ENCODE peak calls at places on chromosomes 3 and 15, in four cellular contexts. Q, Y, B and I are unnamed samples.
A peak's percentile ranks its signal among the peaks of the same experiment; 100 is the strongest.

GRCh38 chr15:33142708-33143107 is 51.8 kb downstream of the FMN1 start:
- DNase-seq in Q (no peak), Y (no peak), B (no peak), I (no peak)

GRCh38 chr3:16885948-16886683 is 1.4 kb downstream of the PLCL2 start:
- DNase-seq in Q (no peak), Y (no peak), B (no peak), I (no peak)

GRCh38 chr3:134463676-134464611 is 21.8 kb downstream of the ANAPC13 start:
- DNase-seq in Q (peak; percentile 99), Y (no peak), B (no peak), I (no peak)

GRCh38 chr3:115092220-115092791 is 54.8 kb downstream of the ZBTB20 start:
- DNase-seq in Q (peak; percentile 69), Y (peak; percentile 17), B (peak; percentile 26), I (peak; percentile 38)

GRCh38 chr15:74373056-74373650 is 5.7 kb upstream of the CYP11A1 start:
- DNase-seq in Q (no peak), Y (no peak), B (no peak), I (no peak)

GRCh38 chr3:132756108-132756650 is 34.0 kb upstream of the NPHP3 start:
- DNase-seq in Q (no peak), Y (peak; percentile 4), B (no peak), I (no peak)

GRCh38 chr3:124272611-124273151 is 280.8 kb upstream of the ROPN1 start:
- DNase-seq in Q (peak; percentile 13), Y (no peak), B (no peak), I (no peak)

GRCh38 chr15:61195116-61196002 is 33.7 kb downstream of the RORA start:
- DNase-seq in Q (peak; percentile 43), Y (peak; percentile 44), B (peak; percentile 7), I (peak; percentile 71)

GRCh38 chr3:186909078-186909853 is 21.1 kb upstream of the ST6GAL1 start:
- DNase-seq in Q (no peak), Y (peak; percentile 52), B (no peak), I (no peak)

GRCh38 chr3:157248590-157249425 is 88.9 kb upstream of the CCNL1 start:
- DNase-seq in Q (peak; percentile 94), Y (peak; percentile 20), B (no peak), I (peak; percentile 27)

GRCh38 chr15:49468440-49468839 is 45.4 kb downstream of the FGF7 start:
- DNase-seq in Q (peak; percentile 51), Y (no peak), B (no peak), I (no peak)

GRCh38 chr15:31323627-31324026 is 3.0 kb upstream of the KLF13 start:
- DNase-seq in Q (no peak), Y (no peak), B (no peak), I (no peak)

GRCh38 chr15:66702770-66703539 is 919 bp downstream of the SMAD6 start:
- DNase-seq in Q (no peak), Y (no peak), B (no peak), I (no peak)

GRCh38 chr3:140472621-140473020 is 205.2 kb upstream of the TRIM42 start:
- DNase-seq in Q (no peak), Y (no peak), B (no peak), I (no peak)

GRCh38 chr3:77815467-77815866 is 775.6 kb downstream of the ROBO2 start:
- DNase-seq in Q (no peak), Y (no peak), B (no peak), I (peak; percentile 4)

DNA sequence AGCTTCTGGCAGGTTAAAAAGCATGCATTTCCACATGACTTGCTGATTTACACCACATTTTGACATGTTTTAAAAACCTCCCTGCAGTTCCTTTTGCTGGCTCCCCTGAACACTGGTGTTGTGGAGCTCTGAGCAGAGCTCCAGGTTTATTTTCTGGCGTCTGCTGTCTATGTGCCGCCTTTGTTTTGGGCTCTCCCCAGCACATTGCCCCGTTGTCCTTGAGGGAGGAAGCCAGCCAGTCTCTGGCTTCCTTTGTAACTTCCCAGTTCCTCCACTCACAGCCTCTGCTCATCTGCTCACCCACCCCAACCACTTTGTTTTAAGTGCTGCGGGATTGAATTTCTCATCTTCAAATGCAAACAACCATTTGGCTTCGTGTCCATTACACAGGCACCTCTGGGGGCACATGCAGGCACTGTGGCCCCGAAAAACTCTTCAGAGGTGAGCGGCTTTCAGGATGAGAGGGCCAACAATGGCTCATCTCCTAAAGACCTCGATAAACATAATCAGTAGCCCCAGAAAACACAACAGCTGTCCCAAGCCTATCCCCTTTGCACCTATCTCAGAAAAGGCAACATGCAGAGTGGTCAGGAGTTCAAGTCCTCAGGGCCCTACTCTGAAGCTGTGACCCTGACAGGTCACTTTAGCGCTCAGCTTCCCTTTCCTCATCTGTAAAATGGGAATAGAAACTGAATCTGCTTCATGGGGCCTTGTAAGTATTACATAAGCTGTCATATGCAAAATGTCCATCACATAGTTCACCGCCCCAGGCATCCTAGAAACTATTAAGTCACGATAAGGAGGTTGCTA is 1.4 kb upstream of the MEF2A start:
- DNase-seq in Q (peak; percentile 13), Y (no peak), B (peak; percentile 50), I (no peak)
- TF ChIP-seq ELK1 in Q (no peak), Y (no peak), B (no peak), I (no peak)

GRCh38 chr3:56939759-56940323 is 120.6 kb upstream of the SPATA12 start:
- DNase-seq in Q (no peak), Y (peak; percentile 13), B (no peak), I (no peak)
- TF ChIP-seq ELK1 in Q (no peak), Y (no peak), B (no peak), I (no peak)

GRCh38 chr15:58114812-58115211 is 23.4 kb upstream of the AQP9 start:
- DNase-seq in Q (no peak), Y (no peak), B (no peak), I (no peak)

GRCh38 chr15:58114388-58114787 is 23.8 kb upstream of the AQP9 start:
- DNase-seq in Q (no peak), Y (no peak), B (no peak), I (no peak)

GRCh38 chr15:58109419-58109818 is 28.8 kb upstream of the AQP9 start:
- DNase-seq in Q (no peak), Y (no peak), B (no peak), I (no peak)

GRCh38 chr15:58110999-58111717 is 27.0 kb upstream of the AQP9 start:
- DNase-seq in Q (no peak), Y (peak; percentile 86), B (no peak), I (no peak)

GRCh38 chr15:58111718-58112104 is 26.5 kb upstream of the AQP9 start:
- DNase-seq in Q (no peak), Y (peak; percentile 73), B (no peak), I (no peak)
- TF ChIP-seq ELK1 in Q (no peak), Y (no peak), B (no peak), I (no peak)

GRCh38 chr15:101535170-101535902 is 45.8 kb upstream of the PCSK6 start:
- DNase-seq in Q (no peak), Y (no peak), B (no peak), I (no peak)
- TF ChIP-seq ELK1 in Q (no peak), Y (no peak), B (no peak), I (no peak)

GRCh38 chr3:188605960-188606359 is 452.0 kb downstream of the LPP start:
- DNase-seq in Q (no peak), Y (no peak), B (no peak), I (no peak)

GRCh38 chr3:188602111-188602510 is 448.2 kb downstream of the LPP start:
- DNase-seq in Q (no peak), Y (no peak), B (no peak), I (no peak)

GRCh38 chr3:188602620-188603019 is 448.7 kb downstream of the LPP start:
- DNase-seq in Q (no peak), Y (no peak), B (no peak), I (no peak)

GRCh38 chr3:188607810-188608209 is 453.9 kb downstream of the LPP start:
- DNase-seq in Q (no peak), Y (no peak), B (no peak), I (no peak)

GRCh38 chr3:188605231-188605630 is 451.3 kb downstream of the LPP start:
- DNase-seq in Q (no peak), Y (no peak), B (no peak), I (no peak)
- TF ChIP-seq ELK1 in Q (no peak), Y (no peak), B (no peak), I (no peak)